ENCODE peak calls at places on chromosomes 3 and 15, in five cellular contexts. Q is HepG2, F is GM12878, G is H1, D is K562. Y is an unnamed sample.
A peak's percentile ranks its signal among the peaks of the same experiment; 100 is the strongest.

GRCh38 chr3:45978348-45978747 is 17.3 kb downstream of the FYCO1 start:
- DNase-seq in Q (no peak), F (no peak), G (no peak), D (no peak), Y (no peak)

GRCh38 chr3:49716169-49716568 is 3.3 kb downstream of the AMIGO3 start:
- DNase-seq in Q (no peak), F (no peak), G (no peak), D (no peak), Y (no peak)

GRCh38 chr3:161474139-161474538 is 22.5 kb upstream of the OTOL1 start:
- DNase-seq in Q (no peak), F (no peak), G (no peak), D (no peak), Y (no peak)

GRCh38 chr15:66740802-66741201 is 38.8 kb downstream of the SMAD6 start:
- DNase-seq in Q (no peak), F (no peak), G (no peak), D (no peak), Y (no peak)

GRCh38 chr15:38864827-38865604 is 300.4 kb upstream of the RASGRP1 start:
- DNase-seq in Q (no peak), F (no peak), G (no peak), D (no peak), Y (no peak)

GRCh38 chr15:62717496-62717895 is 325.1 kb upstream of the TPM1 start:
- DNase-seq in Q (no peak), F (no peak), G (no peak), D (no peak), Y (no peak)

GRCh38 chr15:58010983-58011382 is 54.5 kb downstream of the ALDH1A2 start:
- DNase-seq in Q (no peak), F (no peak), G (no peak), D (no peak), Y (no peak)

GRCh38 chr3:73479325-73479724 is 145.4 kb downstream of the PDZRN3 start:
- DNase-seq in Q (no peak), F (no peak), G (no peak), D (no peak), Y (no peak)

GRCh38 chr15:68368731-68369435 is 63.1 kb downstream of the ITGA11 start:
- DNase-seq in Q (no peak), F (no peak), G (no peak), D (no peak), Y (no peak)

GRCh38 chr15:69031013-69032001 is 16.8 kb downstream of the NOX5 start:
- DNase-seq in Q (no peak), F (no peak), G (peak; percentile 53), D (peak; percentile 48), Y (peak; percentile 82)

GRCh38 chr3:192354687-192355086 is 372.7 kb downstream of the FGF12 start:
- DNase-seq in Q (no peak), F (no peak), G (no peak), D (no peak), Y (no peak)

GRCh38 chr3:19749448-19750017 is 184.5 kb downstream of the EFHB start:
- DNase-seq in Q (no peak), F (no peak), G (no peak), D (no peak), Y (no peak)

GRCh38 chr3:62024882-62025281 is 348.5 kb downstream of the FEZF2 start:
- DNase-seq in Q (no peak), F (no peak), G (no peak), D (no peak), Y (no peak)

GRCh38 chr3:60622349-60622748 is 628.9 kb downstream of the FHIT start:
- DNase-seq in Q (no peak), F (no peak), G (no peak), D (no peak), Y (no peak)

GRCh38 chr3:30667250-30667585 is 60.8 kb downstream of the TGFBR2 start:
- DNase-seq in Q (no peak), F (no peak), G (peak; percentile 38), D (no peak), Y (no peak)

GRCh38 chr3:71064288-71064975 is 519.1 kb downstream of the FOXP1 start:
- DNase-seq in Q (peak; percentile 63), F (no peak), G (no peak), D (peak; percentile 11), Y (peak; percentile 33)

GRCh38 chr15:69648215-69648614 is 195.6 kb downstream of the RPLP1 start:
- DNase-seq in Q (no peak), F (no peak), G (no peak), D (no peak), Y (no peak)

GRCh38 chr15:69390575-69390974 is 23.6 kb upstream of the KIF23 start:
- DNase-seq in Q (no peak), F (no peak), G (no peak), D (no peak), Y (no peak)

GRCh38 chr3:66200786-66201185 is 20.0 kb upstream of the SLC25A26 start:
- DNase-seq in Q (no peak), F (no peak), G (no peak), D (no peak), Y (no peak)

GRCh38 chr3:165491487-165491886 is 295.3 kb upstream of the SLITRK3 start:
- DNase-seq in Q (no peak), F (no peak), G (no peak), D (no peak), Y (no peak)

GRCh38 chr15:91238664-91239428 is 138.8 kb downstream of the SV2B start:
- DNase-seq in Q (no peak), F (no peak), G (no peak), D (no peak), Y (no peak)

GRCh38 chr3:84943379-84943778 is 15.4 kb upstream of the CADM2 start:
- DNase-seq in Q (no peak), F (no peak), G (no peak), D (no peak), Y (no peak)

GRCh38 chr15:36265422-36265821 is 314.0 kb upstream of the CDIN1 start:
- DNase-seq in Q (no peak), F (no peak), G (no peak), D (no peak), Y (no peak)

GRCh38 chr15:52085289-52085688 is 27.3 kb downstream of the BCL2L10 start:
- DNase-seq in Q (no peak), F (no peak), G (no peak), D (no peak), Y (no peak)

GRCh38 chr15:43410572-43411214 is 39.8 kb downstream of the TUBGCP4 start:
- DNase-seq in Q (no peak), F (no peak), G (no peak), D (peak; percentile 51), Y (peak; percentile 5)

GRCh38 chr3:38039101-38039898 is at the start of gene DLEC1:
- DNase-seq in Q (no peak), F (no peak), G (peak; percentile 68), D (peak; percentile 56), Y (no peak)

GRCh38 chr15:75921732-75922703 is 18.3 kb downstream of the FBXO22 start:
- DNase-seq in Q (peak; percentile 51), F (no peak), G (no peak), D (no peak), Y (peak; percentile 71)

GRCh38 chr3:12197475-12197874 is 38.8 kb upstream of the TIMP4 start:
- DNase-seq in Q (no peak), F (peak; percentile 57), G (no peak), D (no peak), Y (no peak)

GRCh38 chr3:165254812-165255211 is 58.6 kb upstream of the SLITRK3 start:
- DNase-seq in Q (peak; percentile 16), F (no peak), G (no peak), D (no peak), Y (peak; percentile 72)

GRCh38 chr3:150757364-150757763 is 5.6 kb downstream of the SIAH2 start:
- DNase-seq in Q (no peak), F (no peak), G (no peak), D (no peak), Y (no peak)

GRCh38 chr3:187565701-187566100 is 104.5 kb downstream of the SST start:
- DNase-seq in Q (no peak), F (no peak), G (no peak), D (no peak), Y (no peak)

GRCh38 chr3:187567026-187567425 is 103.2 kb downstream of the SST start:
- DNase-seq in Q (no peak), F (no peak), G (no peak), D (no peak), Y (no peak)

GRCh38 chr3:187568171-187568570 is 102.0 kb downstream of the SST start:
- DNase-seq in Q (no peak), F (no peak), G (no peak), D (no peak), Y (no peak)

GRCh38 chr3:187571701-187572100 is 98.5 kb downstream of the SST start:
- DNase-seq in Q (no peak), F (no peak), G (no peak), D (no peak), Y (no peak)

DNA sequence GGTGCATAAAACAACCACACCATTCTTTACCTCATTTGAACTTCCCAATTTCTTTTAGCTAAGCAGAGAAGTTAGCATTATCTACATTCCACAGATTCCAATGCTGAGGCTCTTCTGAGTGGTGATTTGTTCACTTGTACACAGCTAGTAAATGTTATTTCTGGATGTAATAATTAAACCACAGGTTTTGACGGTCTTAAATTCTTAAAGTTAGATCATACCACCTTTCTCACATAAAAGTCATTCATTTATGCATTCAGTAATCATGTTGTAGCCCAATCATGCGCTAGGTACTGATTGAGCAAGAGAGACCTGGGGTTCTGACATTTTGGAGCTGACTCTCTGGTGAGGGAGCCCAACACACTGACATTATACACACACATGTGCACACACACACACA is 102.5 kb downstream of the SST start:
- DNase-seq in Q (peak; percentile 7), F (no peak), G (no peak), D (no peak), Y (no peak)
- TF ChIP-seq HDAC2 in Q (no peak), F (no peak), G (no peak), D (no peak), Y (no peak)

DNA sequence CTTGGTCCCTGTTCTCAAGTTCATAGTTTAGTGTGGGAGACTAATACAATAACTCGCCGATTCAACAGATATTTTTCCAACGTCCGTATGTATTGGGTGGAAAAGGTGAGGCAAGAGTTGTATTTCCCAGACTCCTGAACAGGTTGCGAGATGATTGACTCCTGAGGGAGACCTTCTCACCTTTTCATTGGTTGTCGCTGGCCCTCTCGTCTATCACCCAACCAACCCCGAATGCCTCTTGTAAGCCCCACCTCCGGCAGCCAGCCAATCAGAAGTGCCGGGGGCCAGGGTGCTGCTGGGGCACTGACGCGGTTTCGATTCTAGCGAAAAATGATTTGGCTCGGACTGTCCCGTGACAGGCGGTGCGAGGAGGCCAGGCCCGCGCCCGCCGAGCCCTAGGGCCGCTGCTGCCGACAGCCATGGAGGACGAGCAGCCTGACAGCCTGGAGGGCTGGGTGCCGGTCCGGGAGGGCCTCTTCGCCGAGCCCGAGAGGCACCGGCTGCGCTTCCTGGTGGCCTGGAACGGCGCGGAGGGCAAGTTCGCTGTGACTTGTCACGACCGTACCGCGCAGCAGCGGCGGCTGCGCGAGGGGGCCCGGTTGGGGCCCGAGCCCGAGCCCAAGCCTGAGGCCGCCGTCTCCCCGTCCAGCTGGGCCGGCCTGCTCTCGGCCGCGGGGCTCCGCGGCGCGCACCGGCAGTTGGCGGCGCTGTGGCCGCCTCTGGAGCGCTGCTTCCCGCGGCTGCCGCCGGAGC is at the start of gene WHAMM:
- DNase-seq in Q (peak; percentile 98), F (peak; percentile 88), G (peak; percentile 82), D (peak; percentile 98), Y (peak; percentile 99)
- TF ChIP-seq POLR2A in Q (peak; percentile 82), F (peak; percentile 95), G (no peak), D (peak; percentile 91), Y (peak; percentile 93)

GRCh38 chr15:73997986-73998385 is 3.5 kb downstream of the PML start:
- DNase-seq in Q (no peak), F (no peak), G (no peak), D (no peak), Y (no peak)
- H3K4me1 ChIP-seq in Q (peaks cover 28% of the 10 kb centered on the region), F (peaks cover 15% of the 10 kb centered on the region), G (peaks cover 2% of the 10 kb centered on the region), D (peaks cover 19% of the 10 kb centered on the region), Y (no peaks in the 10 kb centered on the region)

GRCh38 chr3:42072930-42073329 is 18.2 kb upstream of the TRAK1 start:
- DNase-seq in Q (no peak), F (no peak), G (no peak), D (no peak), Y (no peak)
- TF ChIP-seq HDAC2 in Q (no peak), F (no peak), G (no peak), D (no peak), Y (no peak)

Y was measured in A549.